ENCODE peak calls at places on chromosome 4, in eight cellular contexts. One of them, this sample, is unnamed.

GRCh38 chr4:151472297-151472696 is 63.3 kb downstream of the FHIP1A start:
- DNase-seq in IMR-90: no peak
- DNase-seq in fibroblast of lung: no peak
- DNase-seq in GM23248: no peak
- DNase-seq in mesendoderm: no peak
- DNase-seq in PC-3: no peak
- DNase-seq in MM.1S: no peak
- DNase-seq in neuronal stem cell: no peak
- DNase-seq in this sample: no peak

GRCh38 chr4:38914859-38915258 is 47.3 kb downstream of the FAM114A1 start:
- DNase-seq in PC-3: no peak
- DNase-seq in MM.1S: peak
- DNase-seq in GM23248: no peak
- DNase-seq in neuronal stem cell: no peak
- DNase-seq in fibroblast of lung: no peak
- DNase-seq in mesendoderm: no peak
- DNase-seq in IMR-90: no peak
- DNase-seq in this sample: no peak

GRCh38 chr4:155807021-155807420 is 48.2 kb downstream of the GUCY1B1 start:
- DNase-seq in IMR-90: peak
- DNase-seq in MM.1S: no peak
- DNase-seq in mesendoderm: no peak
- DNase-seq in fibroblast of lung: peak
- DNase-seq in PC-3: no peak
- DNase-seq in neuronal stem cell: no peak
- DNase-seq in GM23248: peak
- DNase-seq in this sample: no peak

GRCh38 chr4:149684516-149684915 is 131.1 kb downstream of the IQCM start:
- DNase-seq in IMR-90: no peak
- DNase-seq in PC-3: no peak
- DNase-seq in MM.1S: no peak
- DNase-seq in neuronal stem cell: no peak
- DNase-seq in mesendoderm: no peak
- DNase-seq in GM23248: no peak
- DNase-seq in fibroblast of lung: peak
- DNase-seq in this sample: no peak

GRCh38 chr4:53321151-53321987 is 44.5 kb downstream of the SCFD2 start:
- DNase-seq in mesendoderm: no peak
- DNase-seq in PC-3: peak
- DNase-seq in MM.1S: no peak
- DNase-seq in neuronal stem cell: no peak
- DNase-seq in GM23248: peak
- DNase-seq in IMR-90: peak
- DNase-seq in fibroblast of lung: peak
- DNase-seq in this sample: no peak

GRCh38 chr4:26594778-26595177 is 10.9 kb downstream of the TBC1D19 start:
- DNase-seq in MM.1S: no peak
- DNase-seq in IMR-90: no peak
- DNase-seq in PC-3: no peak
- DNase-seq in neuronal stem cell: no peak
- DNase-seq in fibroblast of lung: peak
- DNase-seq in GM23248: no peak
- DNase-seq in mesendoderm: no peak
- DNase-seq in this sample: no peak

GRCh38 chr4:86032476-86033022 is 327.3 kb downstream of the MAPK10 start:
- DNase-seq in mesendoderm: no peak
- DNase-seq in neuronal stem cell: no peak
- DNase-seq in PC-3: peak
- DNase-seq in fibroblast of lung: peak
- DNase-seq in IMR-90: peak
- DNase-seq in MM.1S: no peak
- DNase-seq in GM23248: peak
- DNase-seq in this sample: no peak

GRCh38 chr4:111454961-111455360 is 690.3 kb upstream of the FAM241A start:
- DNase-seq in IMR-90: no peak
- DNase-seq in GM23248: peak
- DNase-seq in fibroblast of lung: peak
- DNase-seq in PC-3: no peak
- DNase-seq in mesendoderm: peak
- DNase-seq in neuronal stem cell: no peak
- DNase-seq in MM.1S: no peak
- DNase-seq in this sample: no peak

GRCh38 chr4:146435962-146436361 is 85.8 kb downstream of the SLC10A7 start:
- DNase-seq in neuronal stem cell: no peak
- DNase-seq in fibroblast of lung: no peak
- DNase-seq in IMR-90: no peak
- DNase-seq in MM.1S: no peak
- DNase-seq in PC-3: no peak
- DNase-seq in mesendoderm: no peak
- DNase-seq in GM23248: peak
- DNase-seq in this sample: no peak

GRCh38 chr4:929970-930625 is 2.0 kb downstream of the GAK start:
- DNase-seq in MM.1S: no peak
- DNase-seq in fibroblast of lung: no peak
- DNase-seq in IMR-90: peak
- DNase-seq in neuronal stem cell: no peak
- DNase-seq in PC-3: peak
- DNase-seq in GM23248: peak
- DNase-seq in mesendoderm: no peak
- DNase-seq in this sample: no peak

GRCh38 chr4:143185253-143186107 is 763 bp downstream of the USP38 start:
- DNase-seq in GM23248: peak
- DNase-seq in mesendoderm: peak
- DNase-seq in IMR-90: peak
- DNase-seq in fibroblast of lung: peak
- DNase-seq in neuronal stem cell: peak
- DNase-seq in PC-3: peak
- DNase-seq in MM.1S: peak
- DNase-seq in this sample: peak

GRCh38 chr4:174394915-174395314 is 111.2 kb downstream of the CEP44 start:
- DNase-seq in neuronal stem cell: no peak
- DNase-seq in PC-3: peak
- DNase-seq in fibroblast of lung: peak
- DNase-seq in GM23248: peak
- DNase-seq in IMR-90: peak
- DNase-seq in MM.1S: no peak
- DNase-seq in mesendoderm: no peak
- DNase-seq in this sample: no peak

GRCh38 chr4:1667273-1667672 is 16.8 kb downstream of the FAM53A start:
- DNase-seq in fibroblast of lung: no peak
- DNase-seq in neuronal stem cell: no peak
- DNase-seq in GM23248: no peak
- DNase-seq in IMR-90: no peak
- DNase-seq in mesendoderm: no peak
- DNase-seq in PC-3: no peak
- DNase-seq in MM.1S: no peak
- DNase-seq in this sample: no peak

GRCh38 chr4:175935016-175935661 is 123.1 kb upstream of the GPM6A start:
- DNase-seq in fibroblast of lung: no peak
- DNase-seq in GM23248: no peak
- DNase-seq in neuronal stem cell: no peak
- DNase-seq in PC-3: peak
- DNase-seq in IMR-90: no peak
- DNase-seq in mesendoderm: peak
- DNase-seq in MM.1S: no peak
- DNase-seq in this sample: no peak

GRCh38 chr4:4395849-4396627 is 9.1 kb downstream of the NSG1 start:
- DNase-seq in GM23248: peak
- DNase-seq in fibroblast of lung: peak
- DNase-seq in IMR-90: peak
- DNase-seq in neuronal stem cell: no peak
- DNase-seq in mesendoderm: peak
- DNase-seq in MM.1S: no peak
- DNase-seq in PC-3: no peak
- DNase-seq in this sample: peak

GRCh38 chr4:95050980-95051688 is 293.4 kb downstream of the BMPR1B start:
- DNase-seq in MM.1S: no peak
- DNase-seq in GM23248: no peak
- DNase-seq in neuronal stem cell: peak
- DNase-seq in PC-3: no peak
- DNase-seq in IMR-90: no peak
- DNase-seq in mesendoderm: peak
- DNase-seq in fibroblast of lung: peak
- DNase-seq in this sample: no peak

GRCh38 chr4:122156819-122157218 is 4.7 kb downstream of the BLTP1 start:
- DNase-seq in MM.1S: no peak
- DNase-seq in mesendoderm: no peak
- DNase-seq in PC-3: no peak
- DNase-seq in GM23248: no peak
- DNase-seq in neuronal stem cell: no peak
- DNase-seq in fibroblast of lung: no peak
- DNase-seq in IMR-90: peak
- DNase-seq in this sample: no peak

GRCh38 chr4:40395908-40396806 is 61.0 kb downstream of the CHRNA9 start:
- DNase-seq in IMR-90: no peak
- DNase-seq in fibroblast of lung: peak
- DNase-seq in neuronal stem cell: no peak
- DNase-seq in GM23248: no peak
- DNase-seq in MM.1S: no peak
- DNase-seq in PC-3: peak
- DNase-seq in mesendoderm: peak
- DNase-seq in this sample: no peak

GRCh38 chr4:169210516-169211108 is 60.1 kb downstream of the SH3RF1 start:
- DNase-seq in fibroblast of lung: no peak
- DNase-seq in PC-3: no peak
- DNase-seq in neuronal stem cell: no peak
- DNase-seq in MM.1S: peak
- DNase-seq in IMR-90: no peak
- DNase-seq in GM23248: no peak
- DNase-seq in mesendoderm: no peak
- DNase-seq in this sample: no peak

GRCh38 chr4:169219440-169219839 is 51.3 kb downstream of the SH3RF1 start:
- DNase-seq in IMR-90: no peak
- DNase-seq in fibroblast of lung: no peak
- DNase-seq in neuronal stem cell: no peak
- DNase-seq in PC-3: no peak
- DNase-seq in mesendoderm: no peak
- DNase-seq in GM23248: no peak
- DNase-seq in MM.1S: no peak
- DNase-seq in this sample: no peak

GRCh38 chr4:169220446-169220845 is 50.3 kb downstream of the SH3RF1 start:
- DNase-seq in PC-3: no peak
- DNase-seq in MM.1S: no peak
- DNase-seq in GM23248: no peak
- DNase-seq in fibroblast of lung: no peak
- DNase-seq in neuronal stem cell: no peak
- DNase-seq in mesendoderm: no peak
- DNase-seq in IMR-90: no peak
- DNase-seq in this sample: no peak

GRCh38 chr4:169212981-169213380 is 57.8 kb downstream of the SH3RF1 start:
- DNase-seq in IMR-90: no peak
- DNase-seq in mesendoderm: no peak
- DNase-seq in neuronal stem cell: no peak
- DNase-seq in MM.1S: no peak
- DNase-seq in PC-3: no peak
- DNase-seq in GM23248: no peak
- DNase-seq in fibroblast of lung: no peak
- DNase-seq in this sample: no peak

DNA sequence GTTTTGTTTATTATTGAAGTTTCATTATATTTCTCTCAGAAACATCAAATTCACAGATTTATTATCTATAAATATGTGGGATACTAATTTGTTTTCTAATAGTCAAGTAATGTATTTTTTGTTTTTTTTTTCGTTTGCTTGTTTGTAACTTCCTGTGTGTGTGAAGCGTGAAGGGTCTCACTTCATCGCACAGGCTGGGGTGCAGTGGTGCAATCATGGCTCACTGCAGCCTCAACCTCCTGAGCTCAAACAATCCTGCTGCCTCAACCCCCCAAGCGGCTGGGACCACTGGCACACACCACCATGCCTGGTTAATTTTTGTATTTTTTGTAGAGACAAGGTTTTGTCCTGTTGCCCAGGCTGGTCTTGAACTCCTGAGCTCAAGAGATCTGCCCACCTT is 55.1 kb downstream of the SH3RF1 start:
- DNase-seq in IMR-90: no peak
- DNase-seq in fibroblast of lung: no peak
- DNase-seq in mesendoderm: no peak
- DNase-seq in PC-3: no peak
- DNase-seq in GM23248: no peak
- DNase-seq in neuronal stem cell: no peak
- DNase-seq in MM.1S: no peak
- DNase-seq in this sample: no peak
- H3K4me2 ChIP-seq in IMR-90: no peak
- H3K4me2 ChIP-seq in fibroblast of lung: no peak
- H3K4me2 ChIP-seq in mesendoderm: no peak
- H3K4me2 ChIP-seq in PC-3: no peak
- H3K4me2 ChIP-seq in GM23248: no peak
- H3K4me2 ChIP-seq in neuronal stem cell: no peak
- H3K4me2 ChIP-seq in MM.1S: no peak
- H3K4me2 ChIP-seq in this sample: no peak

GRCh38 chr4:77286906-77287305 is 129.9 kb downstream of the CCNG2 start:
- DNase-seq in neuronal stem cell: no peak
- DNase-seq in MM.1S: no peak
- DNase-seq in IMR-90: no peak
- DNase-seq in PC-3: no peak
- DNase-seq in GM23248: no peak
- DNase-seq in fibroblast of lung: no peak
- DNase-seq in mesendoderm: no peak
- DNase-seq in this sample: no peak

GRCh38 chr4:77284036-77284435 is 127.0 kb downstream of the CCNG2 start:
- DNase-seq in PC-3: no peak
- DNase-seq in MM.1S: no peak
- DNase-seq in mesendoderm: no peak
- DNase-seq in GM23248: peak
- DNase-seq in fibroblast of lung: peak
- DNase-seq in neuronal stem cell: no peak
- DNase-seq in IMR-90: no peak
- DNase-seq in this sample: no peak
- H3K9ac ChIP-seq in PC-3: no peak
- H3K9ac ChIP-seq in MM.1S: no peak
- H3K9ac ChIP-seq in mesendoderm: no peak
- H3K9ac ChIP-seq in GM23248: no peak
- H3K9ac ChIP-seq in fibroblast of lung: no peak
- H3K9ac ChIP-seq in neuronal stem cell: no peak
- H3K9ac ChIP-seq in IMR-90: no peak
- H3K9ac ChIP-seq in this sample: no peak

DNA sequence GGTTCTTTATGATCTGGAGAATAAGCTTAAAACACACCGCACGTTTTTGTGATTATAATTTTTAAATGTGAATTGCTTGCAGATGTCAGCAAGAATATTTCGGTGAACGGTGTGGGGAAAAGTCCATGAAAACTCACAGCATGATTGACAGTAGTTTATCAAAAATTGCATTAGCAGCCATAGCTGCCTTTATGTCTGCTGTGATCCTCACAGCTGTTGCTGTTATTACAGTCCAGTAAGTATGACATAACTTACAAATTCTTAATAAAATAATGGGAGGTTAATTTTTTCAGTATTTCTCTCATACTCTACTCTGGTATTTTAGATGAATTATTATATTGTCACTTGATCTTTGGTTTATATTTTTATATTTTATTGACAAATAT is 5.4 kb downstream of the AREG start:
- DNase-seq in mesendoderm: no peak
- DNase-seq in GM23248: no peak
- DNase-seq in fibroblast of lung: no peak
- DNase-seq in IMR-90: no peak
- DNase-seq in PC-3: no peak
- DNase-seq in neuronal stem cell: no peak
- DNase-seq in MM.1S: no peak
- DNase-seq in this sample: no peak
- H3K4me2 ChIP-seq in mesendoderm: no peak
- H3K4me2 ChIP-seq in GM23248: peak
- H3K4me2 ChIP-seq in fibroblast of lung: peak
- H3K4me2 ChIP-seq in IMR-90: no peak
- H3K4me2 ChIP-seq in PC-3: peak
- H3K4me2 ChIP-seq in neuronal stem cell: no peak
- H3K4me2 ChIP-seq in MM.1S: no peak
- H3K4me2 ChIP-seq in this sample: no peak

GRCh38 chr4:168803727-168804126 is 206.3 kb downstream of the CBR4 start:
- DNase-seq in fibroblast of lung: peak
- DNase-seq in neuronal stem cell: no peak
- DNase-seq in GM23248: peak
- DNase-seq in mesendoderm: peak
- DNase-seq in PC-3: no peak
- DNase-seq in IMR-90: peak
- DNase-seq in MM.1S: no peak
- DNase-seq in this sample: no peak
- H3K9ac ChIP-seq in fibroblast of lung: no peak
- H3K9ac ChIP-seq in neuronal stem cell: no peak
- H3K9ac ChIP-seq in GM23248: no peak
- H3K9ac ChIP-seq in mesendoderm: no peak
- H3K9ac ChIP-seq in PC-3: no peak
- H3K9ac ChIP-seq in IMR-90: no peak
- H3K9ac ChIP-seq in MM.1S: no peak
- H3K9ac ChIP-seq in this sample: no peak